ENCODE peak calls at places on chromosome 16, in eight cellular contexts. Y is ELR, K is retinal pigment epithelial cell, M is GM04503, Q is DMS 273 treated with DMSO at 0.1 percent for 48 hours, U is progenitor cell of endocrine pancreas, W is H54, J is stomach. A is an unnamed sample.
A peak's percentile ranks its signal among the peaks of the same experiment; 100 is the strongest.

GRCh38 chr16:31569360-31569717 is 41.6 kb downstream of the AHSP start:
- DNase-seq in Y (no peak), K (no peak), M (no peak), Q (no peak), U (no peak), W (no peak), J (no peak), A (no peak)

GRCh38 chr16:85556456-85557082 is 56.6 kb upstream of the GSE1 start:
- DNase-seq in Y (peak; percentile 52), K (no peak), M (no peak), Q (no peak), U (peak; percentile 35), W (peak; percentile 59), J (peak; percentile 63), A (peak; percentile 58)

GRCh38 chr16:77223184-77223583 is 24.0 kb downstream of the SYCE1L start:
- DNase-seq in Y (peak; percentile 22), K (no peak), M (no peak), Q (no peak), U (no peak), W (peak; percentile 23), J (no peak), A (peak; percentile 9)

GRCh38 chr16:10611825-10612342 is 31.5 kb upstream of the EMP2 start:
- DNase-seq in Y (no peak), K (no peak), M (no peak), Q (peak; percentile 21), U (no peak), W (no peak), J (no peak), A (no peak)

GRCh38 chr16:53865492-53865863 is 161.5 kb downstream of the FTO start:
- DNase-seq in Y (peak; percentile 68), K (no peak), M (no peak), Q (no peak), U (no peak), W (no peak), J (no peak), A (peak; percentile 7)

GRCh38 chr16:67862623-67863583 is 9.9 kb upstream of the EDC4 start:
- DNase-seq in Y (no peak), K (no peak), M (no peak), Q (no peak), U (no peak), W (peak; percentile 49), J (peak; percentile 37), A (no peak)

GRCh38 chr16:84616515-84616914 is 1.4 kb downstream of the COTL1 start:
- DNase-seq in Y (peak; percentile 53), K (no peak), M (no peak), Q (no peak), U (no peak), W (no peak), J (no peak), A (peak; percentile 41)

GRCh38 chr16:50306287-50306686 is 39.9 kb downstream of the ADCY7 start:
- DNase-seq in Y (no peak), K (no peak), M (no peak), Q (no peak), U (no peak), W (no peak), J (peak; percentile 17), A (no peak)

GRCh38 chr16:82055728-82056549 is 20.9 kb downstream of the HSD17B2 start:
- DNase-seq in Y (no peak), K (no peak), M (no peak), Q (no peak), U (no peak), W (no peak), J (no peak), A (no peak)

GRCh38 chr16:27784351-27785306 is 234.7 kb downstream of the KATNIP start:
- DNase-seq in Y (no peak), K (no peak), M (no peak), Q (no peak), U (no peak), W (no peak), J (no peak), A (no peak)

GRCh38 chr16:74734361-74735161 is 33.9 kb upstream of the MLKL start:
- DNase-seq in Y (peak; percentile 42), K (no peak), M (no peak), Q (no peak), U (no peak), W (no peak), J (no peak), A (peak; percentile 43)

GRCh38 chr16:62805221-62805857 is 769.1 kb upstream of the CDH8 start:
- DNase-seq in Y (no peak), K (peak; percentile 1), M (no peak), Q (no peak), U (no peak), W (no peak), J (peak; percentile 70), A (no peak)

GRCh38 chr16:72092832-72093447 is 480 bp downstream of the TXNL4B start:
- DNase-seq in Y (peak; percentile 84), K (no peak), M (peak; percentile 32), Q (peak; percentile 23), U (no peak), W (peak; percentile 33), J (no peak), A (peak; percentile 78)

GRCh38 chr16:19415461-19415860 is 2.2 kb upstream of the TMC5 start:
- DNase-seq in Y (no peak), K (no peak), M (no peak), Q (no peak), U (no peak), W (no peak), J (peak; percentile 73), A (no peak)

GRCh38 chr16:55662641-55663040 is 6.9 kb downstream of the SLC6A2 start:
- DNase-seq in Y (no peak), K (no peak), M (no peak), Q (no peak), U (no peak), W (no peak), J (no peak), A (no peak)